ENCODE peak calls at places on chromosomes 3 and 15, in nine cellular contexts. I is heart left ventricle; W is RWPE2; G is lower lobe of right lung; M is mucosa of descending colon; J is CD4-positive, CD25-positive, alpha-beta regulatory T cell; X is naive thymus-derived CD4-positive, alpha-beta T cell; V is pancreas; P is CD8-positive, alpha-beta T cell. U is an unnamed sample.

GRCh38 chr3:138351916-138352555 is 3.7 kb downstream of the MRAS start:
- ATAC-seq in I (peak), W (no peak), G (no peak), M (no peak), J (no peak), X (no peak), V (no peak), P (no peak), U (no peak)

GRCh38 chr3:11995061-11995460 is 9.1 kb upstream of the SYN2 start:
- ATAC-seq in I (no peak), W (no peak), G (no peak), M (peak), J (no peak), X (no peak), V (no peak), P (no peak), U (no peak)

GRCh38 chr3:4823986-4824947 is 155.0 kb upstream of the BHLHE40 start:
- ATAC-seq in I (no peak), W (peak), G (no peak), M (no peak), J (no peak), X (no peak), V (no peak), P (no peak), U (no peak)

GRCh38 chr3:186286114-186286513 is 75.9 kb downstream of the DGKG start:
- ATAC-seq in I (peak), W (no peak), G (no peak), M (no peak), J (no peak), X (no peak), V (no peak), P (no peak), U (no peak)

GRCh38 chr15:60932051-60932915 is 296.8 kb downstream of the RORA start:
- ATAC-seq in I (no peak), W (peak), G (peak), M (no peak), J (peak), X (peak), V (peak), P (peak), U (no peak)

GRCh38 chr3:114900908-114901307 is 246.2 kb downstream of the ZBTB20 start:
- ATAC-seq in I (no peak), W (no peak), G (peak), M (no peak), J (no peak), X (no peak), V (peak), P (no peak), U (peak)

GRCh38 chr3:153096611-153097200 is 65.3 kb upstream of the RAP2B start:
- ATAC-seq in I (no peak), W (no peak), G (no peak), M (peak), J (no peak), X (no peak), V (no peak), P (no peak), U (no peak)

GRCh38 chr3:10703875-10704274 is 112.2 kb upstream of the SLC6A11 start:
- ATAC-seq in I (no peak), W (peak), G (no peak), M (no peak), J (no peak), X (no peak), V (no peak), P (no peak), U (no peak)

GRCh38 chr3:125161607-125162219 is 50.8 kb downstream of the SLC12A8 start:
- ATAC-seq in I (peak), W (no peak), G (no peak), M (peak), J (no peak), X (no peak), V (no peak), P (no peak), U (peak)

GRCh38 chr3:179666436-179667035 is 13.7 kb downstream of the USP13 start:
- ATAC-seq in I (peak), W (no peak), G (peak), M (no peak), J (no peak), X (no peak), V (no peak), P (no peak), U (no peak)

GRCh38 chr3:135081451-135082434 is 286.7 kb downstream of the EPHB1 start:
- ATAC-seq in I (no peak), W (no peak), G (no peak), M (no peak), J (no peak), X (no peak), V (no peak), P (no peak), U (no peak)

GRCh38 chr3:190491533-190492054 is 22.3 kb upstream of the IL1RAP start:
- ATAC-seq in I (peak), W (no peak), G (peak), M (no peak), J (no peak), X (no peak), V (peak), P (no peak), U (no peak)

GRCh38 chr15:57565326-57565725 is 26.4 kb upstream of the MYZAP start:
- ATAC-seq in I (no peak), W (peak), G (no peak), M (peak), J (peak), X (peak), V (no peak), P (peak), U (peak)

GRCh38 chr3:64049136-64049535 is 25.8 kb upstream of the PSMD6 start:
- ATAC-seq in I (no peak), W (peak), G (no peak), M (no peak), J (no peak), X (no peak), V (no peak), P (no peak), U (no peak)

GRCh38 chr15:36090276-36090946 is 489.0 kb upstream of the CDIN1 start:
- ATAC-seq in I (no peak), W (no peak), G (no peak), M (no peak), J (no peak), X (no peak), V (no peak), P (no peak), U (no peak)

GRCh38 chr3:52506266-52506966 is 11.3 kb downstream of the STAB1 start:
- ATAC-seq in I (no peak), W (no peak), G (no peak), M (no peak), J (no peak), X (no peak), V (no peak), P (no peak), U (no peak)

GRCh38 chr3:71881732-71882131 is 96.8 kb upstream of the PROK2 start:
- ATAC-seq in I (no peak), W (no peak), G (no peak), M (no peak), J (no peak), X (no peak), V (no peak), P (no peak), U (no peak)

GRCh38 chr3:104526901-104527401 is 839.8 kb upstream of the ALCAM start:
- ATAC-seq in I (no peak), W (no peak), G (no peak), M (peak), J (no peak), X (no peak), V (no peak), P (no peak), U (no peak)

GRCh38 chr15:92583311-92584034 is 72.1 kb downstream of the FAM174B start:
- ATAC-seq in I (no peak), W (no peak), G (no peak), M (no peak), J (no peak), X (no peak), V (no peak), P (no peak), U (no peak)

GRCh38 chr3:181613813-181614212 is 97.9 kb upstream of the SOX2 start:
- ATAC-seq in I (no peak), W (no peak), G (no peak), M (no peak), J (no peak), X (no peak), V (no peak), P (no peak), U (no peak)

GRCh38 chr3:181609156-181609767 is 102.5 kb upstream of the SOX2 start:
- ATAC-seq in I (no peak), W (no peak), G (no peak), M (no peak), J (no peak), X (no peak), V (no peak), P (no peak), U (no peak)

GRCh38 chr3:181613191-181613590 is 98.5 kb upstream of the SOX2 start:
- ATAC-seq in I (no peak), W (no peak), G (no peak), M (no peak), J (no peak), X (no peak), V (no peak), P (no peak), U (no peak)

GRCh38 chr3:181610083-181610972 is 101.4 kb upstream of the SOX2 start:
- ATAC-seq in I (no peak), W (no peak), G (no peak), M (no peak), J (no peak), X (no peak), V (no peak), P (no peak), U (no peak)

DNA sequence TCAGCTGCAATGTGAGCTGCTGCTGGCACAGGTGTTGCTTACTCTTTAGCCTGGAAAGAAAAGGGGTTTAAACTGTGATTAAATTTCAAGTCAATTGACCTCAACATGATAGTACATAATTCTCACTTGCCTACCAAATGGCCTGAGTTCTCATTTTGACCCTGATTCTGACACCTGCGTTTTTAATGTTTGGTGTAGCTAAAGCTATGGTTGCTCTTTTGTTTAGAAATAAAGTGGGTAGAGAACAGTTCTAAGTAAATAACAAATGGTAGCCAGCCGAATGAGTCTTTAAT is 100.8 kb upstream of the SOX2 start:
- ATAC-seq in I (no peak), W (no peak), G (no peak), M (no peak), J (no peak), X (no peak), V (no peak), P (no peak), U (no peak)
- H3K4me3 ChIP-seq in I (no peak), W (no peak), G (no peak), M (no peak), J (no peak), X (no peak), V (no peak), P (no peak), U (no peak)

DNA sequence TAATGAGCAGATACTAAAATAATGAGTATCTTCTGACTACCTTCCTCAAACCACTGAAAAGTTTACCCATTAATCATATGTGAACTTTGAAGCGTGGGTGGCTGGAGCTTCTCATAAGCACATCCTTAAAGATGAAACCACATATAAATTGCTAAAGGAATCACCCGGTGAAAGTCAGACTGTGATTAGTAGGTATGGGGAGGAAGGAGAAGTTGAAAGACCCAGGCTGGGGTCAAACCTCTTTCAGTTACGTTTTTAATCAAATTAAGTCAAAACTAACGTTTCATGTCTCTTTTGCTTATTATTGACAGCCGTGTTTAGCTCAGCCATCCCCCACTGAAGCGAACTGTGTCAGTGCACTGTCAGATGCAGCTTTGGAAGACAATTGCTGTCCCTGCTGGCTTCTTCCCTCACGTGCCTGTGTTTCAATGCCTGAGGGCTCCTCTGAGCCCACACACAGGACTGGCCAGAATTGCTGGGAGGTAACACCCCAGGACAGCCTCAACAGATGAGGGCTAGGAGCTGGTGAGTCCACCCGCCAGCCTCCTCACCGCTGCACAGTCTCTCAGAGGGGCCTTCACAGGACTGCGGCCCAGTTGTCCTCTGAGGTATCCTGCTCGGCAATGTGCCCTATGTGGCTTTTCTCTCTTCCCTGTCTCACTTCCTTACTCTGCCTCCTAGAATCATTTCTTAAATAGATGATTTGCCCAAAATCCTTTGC is 29.3 kb upstream of the SH3BP5 start:
- ATAC-seq in I (peak), W (peak), G (peak), M (peak), J (peak), X (peak), V (no peak), P (no peak), U (peak)
- H3K4me3 ChIP-seq in I (no peak), W (no peak), G (no peak), M (no peak), J (peak), X (no peak), V (no peak), P (no peak), U (no peak)

GRCh38 chr15:74127255-74127953 is 3.0 kb upstream of the ISLR2 start:
- ATAC-seq in I (peak), W (peak), G (peak), M (peak), J (peak), X (peak), V (peak), P (peak), U (peak)
- H3K4me3 ChIP-seq in I (peak), W (peak), G (peak), M (no peak), J (no peak), X (peak), V (no peak), P (no peak), U (peak)

DNA sequence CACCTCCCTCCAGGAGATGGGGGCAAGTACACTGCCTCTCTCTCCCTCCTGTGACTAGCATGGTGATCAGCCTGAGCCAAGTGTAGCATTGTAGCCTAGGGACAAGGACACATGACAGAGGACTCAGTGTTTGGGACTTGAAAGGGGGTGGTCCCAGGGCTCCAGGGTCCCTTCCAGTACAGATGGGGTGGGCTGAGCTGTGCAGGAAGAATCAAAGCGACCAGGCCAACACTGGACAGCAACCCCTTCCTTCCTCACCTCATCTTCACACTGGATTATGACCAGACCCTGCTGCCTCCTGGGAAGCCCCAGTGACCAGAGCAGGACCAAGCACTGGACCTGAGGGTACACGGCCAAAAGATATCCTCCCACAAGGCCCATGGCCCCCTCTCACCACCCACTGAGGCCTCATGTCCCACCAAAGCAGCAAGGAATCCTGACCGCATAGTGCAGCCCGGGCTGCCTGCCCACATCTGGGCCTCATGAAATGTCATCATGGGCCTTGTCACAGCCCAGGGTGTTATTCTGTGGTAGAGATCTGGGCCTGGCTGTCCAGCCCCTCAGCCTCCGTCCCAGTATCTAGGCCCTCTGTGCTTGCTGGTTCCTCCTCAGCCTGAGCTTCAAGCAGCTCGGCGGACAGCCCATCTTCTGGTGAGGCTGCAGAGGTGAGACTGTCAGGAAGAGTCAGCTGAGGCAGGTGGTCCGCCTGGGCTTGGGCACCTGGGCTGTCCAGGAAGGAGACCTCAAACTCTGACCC is 9.5 kb downstream of the GORASP1 start:
- ATAC-seq in I (peak), W (no peak), G (no peak), M (no peak), J (no peak), X (no peak), V (no peak), P (no peak), U (no peak)
- H3K4me3 ChIP-seq in I (no peak), W (no peak), G (no peak), M (no peak), J (no peak), X (no peak), V (no peak), P (no peak), U (no peak)

GRCh38 chr3:49362579-49362978 is 4.4 kb upstream of the GPX1 start:
- ATAC-seq in I (no peak), W (no peak), G (no peak), M (no peak), J (no peak), X (no peak), V (no peak), P (no peak), U (no peak)

GRCh38 chr3:49359623-49360022 is 1.5 kb upstream of the GPX1 start:
- ATAC-seq in I (no peak), W (no peak), G (no peak), M (no peak), J (no peak), X (no peak), V (no peak), P (no peak), U (no peak)

GRCh38 chr3:49358217-49358883 is at the start of gene GPX1:
- ATAC-seq in I (peak), W (peak), G (peak), M (peak), J (peak), X (peak), V (peak), P (peak), U (peak)

GRCh38 chr3:49357466-49358216 is 512 bp downstream of the GPX1 start:
- ATAC-seq in I (peak), W (peak), G (peak), M (peak), J (peak), X (peak), V (peak), P (peak), U (peak)

GRCh38 chr3:49358884-49359225 is 702 bp upstream of the GPX1 start:
- ATAC-seq in I (peak), W (peak), G (peak), M (peak), J (peak), X (peak), V (no peak), P (peak), U (no peak)
- H3K4me3 ChIP-seq in I (peak), W (peak), G (peak), M (no peak), J (no peak), X (peak), V (peak), P (peak), U (peak)

U was measured in gastroesophageal sphincter.